ENCODE peak calls at places on chromosomes 16 and 17, in seven cellular contexts. M, K, Q, A, E, S and F are unnamed samples.

GRCh38 chr16:31382485-31383161 is 10.5 kb upstream of the ITGAD start:
- DNase-seq in M (no peak), K (peak; percentile 33), Q (peak; percentile 71), A (peak; percentile 82), E (peak; percentile 33), S (peak; percentile 42), F (peak; percentile 8)

GRCh38 chr16:82133798-82134197 is 36.2 kb downstream of the MPHOSPH6 start:
- DNase-seq in M (no peak), K (no peak), Q (no peak), A (no peak), E (no peak), S (no peak), F (no peak)

GRCh38 chr17:76124582-76125390 is 16.3 kb downstream of the FOXJ1 start:
- DNase-seq in M (no peak), K (no peak), Q (peak; percentile 52), A (peak; percentile 77), E (no peak), S (no peak), F (no peak)

GRCh38 chr16:72590179-72590937 is 418.4 kb upstream of the PMFBP1 start:
- DNase-seq in M (peak; percentile 66), K (no peak), Q (no peak), A (no peak), E (no peak), S (no peak), F (no peak)

GRCh38 chr17:37233001-37233400 is 142.8 kb upstream of the C17orf78 start:
- DNase-seq in M (no peak), K (no peak), Q (no peak), A (no peak), E (no peak), S (no peak), F (no peak)

GRCh38 chr17:27551701-27552466 is 79.1 kb upstream of the LGALS9 start:
- DNase-seq in M (no peak), K (no peak), Q (no peak), A (no peak), E (peak; percentile 75), S (peak; percentile 88), F (no peak)

GRCh38 chr17:72594248-72594647 is 473.4 kb downstream of the SOX9 start:
- DNase-seq in M (no peak), K (no peak), Q (no peak), A (no peak), E (no peak), S (no peak), F (no peak)

GRCh38 chr17:50596191-50597037 is 35.9 kb downstream of the CACNA1G start:
- DNase-seq in M (no peak), K (peak; percentile 38), Q (no peak), A (peak; percentile 76), E (no peak), S (no peak), F (no peak)

DNA sequence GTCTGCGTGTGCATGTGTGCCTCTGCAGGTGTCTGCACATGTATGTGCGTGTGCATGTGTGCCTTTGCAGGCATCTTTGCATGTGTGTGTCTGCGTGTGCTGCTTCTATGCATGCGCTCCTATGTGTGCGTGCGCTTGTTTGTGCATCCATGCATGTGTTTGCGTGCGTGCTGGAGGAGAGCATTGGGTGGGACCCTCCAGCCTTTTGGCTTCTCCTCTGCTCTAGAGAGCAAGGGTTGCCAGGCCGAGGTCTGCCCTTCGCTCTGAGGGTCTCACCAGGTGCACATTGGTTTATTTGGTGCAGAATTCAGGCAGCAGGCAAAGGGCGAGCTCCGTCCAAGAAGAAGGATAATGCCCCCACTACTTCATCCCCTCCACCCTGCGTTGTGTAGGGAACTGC is 1.1 kb upstream of the RAB40B start:
- DNase-seq in M (no peak), K (no peak), Q (no peak), A (no peak), E (no peak), S (no peak), F (no peak)
- H3K4me3 ChIP-seq in M (no peak overlapping the region), K (peak overlapping the region; percentile 54), Q (peak overlapping the region; percentile 74), A (no peak overlapping the region), E (no peak overlapping the region), S (no peak overlapping the region), F (peak overlapping the region; percentile 62)

DNA sequence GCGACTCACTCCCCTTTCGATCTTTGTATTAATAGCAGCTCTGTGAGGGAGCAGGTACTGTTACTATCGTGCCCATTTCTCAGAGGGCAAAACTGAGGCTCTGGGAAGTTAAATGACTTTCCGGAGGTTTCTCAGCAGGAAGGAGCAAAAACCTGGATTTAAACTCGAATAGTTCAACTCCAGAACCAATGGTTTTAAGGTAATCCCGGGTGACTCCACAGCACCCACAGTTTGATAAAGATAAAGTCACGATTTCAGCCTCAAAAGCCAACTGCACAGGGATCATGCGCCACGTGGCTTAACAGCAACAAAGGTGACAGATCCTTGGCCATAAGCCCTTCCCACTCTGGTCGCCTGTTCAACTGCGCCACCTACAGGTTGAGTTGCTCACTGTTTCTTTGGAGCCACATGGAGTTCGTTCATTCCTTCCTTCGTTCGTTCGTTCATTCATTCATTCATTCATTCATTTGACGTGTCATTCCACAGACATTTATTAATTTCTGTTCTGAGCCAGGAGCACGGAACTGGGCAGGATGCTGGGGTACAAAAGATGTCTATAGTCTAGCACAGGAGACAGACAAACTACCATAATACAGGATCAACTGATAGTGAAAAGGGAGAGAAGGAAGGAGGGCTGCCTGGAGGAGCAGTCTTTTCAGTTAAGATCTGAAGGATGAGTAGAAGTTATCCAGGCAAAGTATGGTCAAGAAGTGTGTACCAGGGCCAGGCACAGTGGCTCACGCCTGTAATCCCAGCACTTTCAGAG is 134.8 kb downstream of the HS3ST2 start:
- DNase-seq in M (peak; percentile 8), K (peak; percentile 56), Q (peak; percentile 77), A (peak; percentile 83), E (peak; percentile 82), S (peak; percentile 82), F (peak; percentile 48)
- TF ChIP-seq SIN3A in M (no peak), K (peak; percentile 98), Q (no peak), A (no peak), E (no peak), S (no peak), F (no peak)

DNA sequence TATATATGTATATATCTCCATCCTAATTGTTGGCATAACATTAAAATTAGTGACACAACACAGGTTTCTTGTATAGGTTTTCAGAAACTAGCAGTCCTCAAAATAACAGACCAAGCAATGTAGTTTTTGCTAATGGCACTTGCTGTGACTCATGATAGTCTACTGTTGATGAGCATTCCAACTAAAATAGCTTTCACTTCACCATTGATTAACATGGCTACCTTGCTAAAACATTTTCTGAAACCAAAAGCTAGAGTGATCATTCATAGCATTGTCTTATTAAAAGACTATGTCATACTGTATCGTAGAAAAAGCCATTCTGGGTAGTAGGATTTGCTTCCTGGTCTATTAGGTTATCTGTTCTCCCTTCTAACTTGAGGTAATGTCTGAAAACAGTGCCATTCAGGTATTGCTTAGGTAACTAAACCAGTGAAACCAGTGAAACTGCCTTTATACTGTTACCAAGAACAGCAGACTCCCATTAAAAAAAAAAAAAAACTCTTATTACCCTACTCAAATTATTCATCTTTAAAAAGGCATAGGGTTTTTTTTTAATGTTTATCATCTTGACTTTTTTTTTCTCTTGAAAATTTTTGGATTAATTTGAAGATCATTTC is 2.4 kb upstream of the CLTC start:
- DNase-seq in M (no peak), K (no peak), Q (no peak), A (no peak), E (no peak), S (no peak), F (no peak)
- H3K4me3 ChIP-seq in M (no peak overlapping the region), K (no peak overlapping the region), Q (peak overlapping the region; percentile 94), A (peak overlapping the region; percentile 97), E (no peak overlapping the region), S (no peak overlapping the region), F (no peak overlapping the region)

GRCh38 chr16:90019543-90020259 is 445 bp upstream of the DBNDD1 start:
- DNase-seq in M (no peak), K (no peak), Q (peak; percentile 94), A (peak; percentile 89), E (no peak), S (peak; percentile 67), F (no peak)
- TF ChIP-seq SIN3A in M (no peak), K (no peak), Q (no peak), A (no peak), E (no peak), S (peak; percentile 40), F (no peak)

DNA sequence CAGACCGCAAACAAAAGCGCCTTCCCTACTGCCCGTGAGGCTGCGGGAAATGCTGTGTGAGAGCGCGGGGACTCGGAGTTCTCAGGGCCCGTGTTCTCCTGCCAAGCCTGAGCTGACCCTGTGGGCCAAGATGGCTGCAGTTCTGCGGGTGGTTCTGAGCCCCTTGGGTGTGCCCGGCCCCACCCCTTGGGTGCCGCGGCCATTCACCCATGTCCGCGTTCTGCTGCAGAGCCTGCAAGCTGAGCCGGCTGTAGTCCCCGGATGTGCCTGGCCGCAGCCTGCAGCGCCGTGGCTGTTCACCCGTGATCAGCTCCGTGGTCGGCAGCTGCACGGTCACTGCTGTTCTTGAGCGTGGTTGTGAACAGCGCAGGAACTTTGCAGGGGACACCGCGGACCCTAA is 20.0 kb downstream of the ACSF3 start:
- DNase-seq in M (no peak), K (no peak), Q (no peak), A (no peak), E (no peak), S (no peak), F (no peak)
- H3K4me3 ChIP-seq in M (no peak overlapping the region), K (no peak overlapping the region), Q (no peak overlapping the region), A (no peak overlapping the region), E (no peak overlapping the region), S (no peak overlapping the region), F (no peak overlapping the region)

GRCh38 chr17:6065351-6065750 is 4.8 kb upstream of the WSCD1 start:
- DNase-seq in M (no peak), K (no peak), Q (no peak), A (no peak), E (no peak), S (no peak), F (no peak)

GRCh38 chr17:6069611-6070279 is 434 bp upstream of the WSCD1 start:
- DNase-seq in M (no peak), K (no peak), Q (no peak), A (no peak), E (no peak), S (no peak), F (no peak)

GRCh38 chr17:6067060-6067459 is 3.1 kb upstream of the WSCD1 start:
- DNase-seq in M (no peak), K (no peak), Q (no peak), A (no peak), E (no peak), S (no peak), F (no peak)

GRCh38 chr17:6064855-6065254 is 5.3 kb upstream of the WSCD1 start:
- DNase-seq in M (no peak), K (no peak), Q (no peak), A (no peak), E (no peak), S (no peak), F (no peak)

GRCh38 chr17:6066183-6066948 is 3.8 kb upstream of the WSCD1 start:
- DNase-seq in M (no peak), K (no peak), Q (no peak), A (no peak), E (no peak), S (no peak), F (no peak)
- TF ChIP-seq SIN3A in M (no peak), K (no peak), Q (no peak), A (no peak), E (no peak), S (no peak), F (no peak)

DNA sequence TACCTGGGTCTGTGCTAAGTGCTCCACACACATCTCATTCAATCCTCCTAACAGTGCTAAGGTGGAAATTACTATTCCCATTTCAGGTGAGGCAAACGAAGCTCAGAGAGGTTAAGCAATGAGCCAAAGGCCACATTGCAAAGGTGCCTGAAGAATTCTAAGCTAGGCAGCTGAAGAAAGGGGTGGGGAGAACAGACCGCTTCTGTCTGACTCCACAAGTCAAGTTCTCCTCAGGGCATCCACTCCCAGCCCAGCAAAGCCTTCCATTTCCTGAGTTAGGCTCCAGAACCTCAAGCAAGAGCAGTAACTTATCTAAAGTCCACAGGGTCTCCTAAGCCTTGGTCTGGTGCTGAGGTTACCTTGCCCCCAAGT is 27.0 kb upstream of the MRPS23 start:
- DNase-seq in M (no peak), K (no peak), Q (no peak), A (no peak), E (no peak), S (no peak), F (no peak)
- H3K4me3 ChIP-seq in M (no peak overlapping the region), K (no peak overlapping the region), Q (no peak overlapping the region), A (no peak overlapping the region), E (no peak overlapping the region), S (no peak overlapping the region), F (no peak overlapping the region)